ENCODE peak calls at places on chromosomes 1 and 21, in four cellular contexts. A is K562, Q is GM12878, N is HepG2. P is an unnamed sample.

GRCh38 chr1:26237230-26237966 is 3.4 kb downstream of the CEP85 start:
- DNase-seq in A (peak), Q (no peak), N (no peak), P (no peak)

GRCh38 chr1:172451002-172451443 is 7.2 kb upstream of the PIGC start:
- DNase-seq in A (peak), Q (no peak), N (peak), P (no peak)

GRCh38 chr1:17979815-17980214 is 127.8 kb upstream of the IGSF21 start:
- DNase-seq in A (no peak), Q (no peak), N (no peak), P (no peak)

GRCh38 chr1:33161061-33161681 is 20.7 kb downstream of the TRIM62 start:
- DNase-seq in A (no peak), Q (no peak), N (no peak), P (peak)

GRCh38 chr21:20739421-20739820 is 258.8 kb upstream of the NCAM2 start:
- DNase-seq in A (peak), Q (no peak), N (no peak), P (peak)

GRCh38 chr1:16073490-16074104 is at the start of gene FAM131C:
- DNase-seq in A (no peak), Q (no peak), N (no peak), P (peak)

GRCh38 chr1:47563206-47563605 is 125.4 kb downstream of the FOXD2 start:
- DNase-seq in A (no peak), Q (no peak), N (no peak), P (no peak)

GRCh38 chr21:43827015-43827611 is 37.7 kb downstream of the RRP1 start:
- DNase-seq in A (peak), Q (no peak), N (no peak), P (no peak)

GRCh38 chr1:39573736-39574624 is 2.6 kb downstream of the PABPC4 start:
- DNase-seq in A (peak), Q (no peak), N (no peak), P (peak)

GRCh38 chr1:230643887-230644286 is 1.6 kb downstream of the COG2 start:
- DNase-seq in A (peak), Q (no peak), N (no peak), P (no peak)

GRCh38 chr1:31159869-31160611 is 79.6 kb downstream of the NKAIN1 start:
- DNase-seq in A (peak), Q (no peak), N (no peak), P (no peak)

GRCh38 chr1:47731730-47732129 is 265.5 kb downstream of the TRABD2B start:
- DNase-seq in A (no peak), Q (no peak), N (no peak), P (no peak)

GRCh38 chr1:110944806-110945205 is 18.9 kb downstream of the LRIF1 start:
- DNase-seq in A (no peak), Q (no peak), N (peak), P (no peak)

GRCh38 chr1:112557385-112557784 is 48.6 kb downstream of the WNT2B start:
- DNase-seq in A (no peak), Q (peak), N (no peak), P (no peak)

GRCh38 chr1:192506741-192507155 is 68.8 kb upstream of the RGS1 start:
- DNase-seq in A (peak), Q (peak), N (peak), P (peak)

GRCh38 chr1:153125536-153125935 is 12.2 kb upstream of the SPRR2F start:
- DNase-seq in A (no peak), Q (no peak), N (no peak), P (no peak)

GRCh38 chr1:153120945-153121344 is 7.6 kb upstream of the SPRR2F start:
- DNase-seq in A (no peak), Q (no peak), N (no peak), P (no peak)

GRCh38 chr1:153127296-153127695 is 14.0 kb upstream of the SPRR2F start:
- DNase-seq in A (no peak), Q (no peak), N (no peak), P (no peak)

GRCh38 chr1:153119491-153119971 is 6.2 kb upstream of the SPRR2F start:
- DNase-seq in A (peak), Q (no peak), N (no peak), P (no peak)

GRCh38 chr1:153122831-153123421 is 9.6 kb upstream of the SPRR2F start:
- DNase-seq in A (peak), Q (peak), N (no peak), P (no peak)
- TF ChIP-seq POLR2AphosphoS5 in A (no peak), Q (no peak), N (no peak), P (no peak)

DNA sequence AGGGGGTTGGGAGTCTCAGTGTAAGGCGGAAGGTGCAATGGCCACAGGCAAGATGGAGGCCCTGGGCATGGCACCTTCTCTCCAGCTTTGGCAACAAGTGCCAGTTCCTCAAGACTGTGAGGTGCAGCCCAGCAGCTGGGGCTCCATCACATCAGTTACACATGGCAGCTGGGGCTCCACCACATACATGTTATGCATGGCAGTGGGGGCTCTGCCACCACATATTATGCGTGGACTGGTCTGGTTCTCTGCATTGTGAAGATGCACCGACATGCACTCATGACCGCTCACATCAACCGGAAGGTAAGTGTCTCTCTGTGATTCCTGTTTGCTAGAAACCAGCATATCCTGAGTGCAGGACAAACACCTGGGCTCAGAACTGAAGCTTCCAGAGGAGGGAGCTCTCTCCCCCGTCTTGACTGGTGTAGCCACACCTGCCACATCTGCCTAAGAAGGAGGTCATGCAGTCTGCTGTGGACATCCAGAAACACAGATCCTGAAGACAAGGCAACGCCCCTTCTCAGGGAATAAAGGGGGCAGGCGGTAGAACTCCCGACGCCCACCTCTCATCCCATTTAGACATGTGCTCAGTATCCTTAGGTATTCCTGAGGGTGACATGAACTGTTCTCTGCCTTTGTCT is 104.1 kb upstream of the TMPRSS2 start:
- DNase-seq in A (peak), Q (no peak), N (peak), P (no peak)
- TF ChIP-seq SMC3 in A (no peak), Q (no peak), N (peak), P (no peak)

GRCh38 chr1:6807782-6808181 is 22.5 kb downstream of the CAMTA1 start:
- DNase-seq in A (no peak), Q (no peak), N (peak), P (no peak)
- H3K4me2 ChIP-seq in A (no peak), Q (no peak), N (peak), P (no peak)

GRCh38 chr1:1298861-1299685 is 8.7 kb downstream of the ACAP3 start:
- DNase-seq in A (peak), Q (no peak), N (no peak), P (peak)
- TF ChIP-seq POLR2AphosphoS5 in A (no peak), Q (no peak), N (no peak), P (no peak)

GRCh38 chr1:36400825-36401601 is 3.3 kb upstream of the LSM10 start:
- DNase-seq in A (peak), Q (no peak), N (peak), P (no peak)
- TF ChIP-seq SMC3 in A (no peak), Q (no peak), N (peak), P (no peak)

DNA sequence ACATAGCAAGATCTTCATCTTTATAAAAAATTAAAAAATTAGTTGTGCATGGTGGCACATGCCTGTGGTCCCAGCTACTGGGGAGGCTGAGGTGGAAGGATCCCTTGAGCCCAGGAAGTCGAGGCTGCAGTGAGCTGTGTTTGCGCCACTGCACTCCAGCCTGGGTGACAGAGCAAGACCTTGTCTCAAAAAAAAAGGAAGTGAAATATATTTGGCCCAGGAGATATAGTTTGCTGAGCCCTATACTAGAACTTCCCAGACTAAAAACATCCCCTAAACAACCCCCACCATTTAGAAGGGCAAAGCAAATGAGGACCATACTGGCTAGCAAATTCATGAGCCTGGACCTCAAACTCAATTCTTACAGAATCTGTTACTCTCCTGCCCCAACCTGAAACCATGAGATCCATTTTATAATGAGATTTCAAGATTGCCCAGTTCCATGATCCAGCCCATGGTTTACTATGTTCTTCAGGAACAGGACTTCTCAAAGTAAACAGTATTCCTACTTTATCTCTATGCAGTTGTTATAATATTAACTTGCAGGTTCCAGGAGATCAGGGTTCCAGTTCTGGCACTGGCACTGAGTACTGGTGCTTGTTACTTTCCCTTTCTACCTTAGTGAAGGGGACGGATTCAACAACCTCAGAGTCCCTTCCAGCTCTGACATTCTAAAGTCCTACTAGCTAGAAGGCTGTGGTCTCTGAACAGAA is 48.9 kb upstream of the TADA1 start:
- DNase-seq in A (no peak), Q (peak), N (no peak), P (no peak)
- H3K4me2 ChIP-seq in A (no peak), Q (peak), N (no peak), P (no peak)

GRCh38 chr1:152034324-152034653 is 2.5 kb downstream of the S100A11 start:
- DNase-seq in A (no peak), Q (no peak), N (peak), P (no peak)
- TF ChIP-seq POLR2AphosphoS5 in A (no peak), Q (no peak), N (no peak), P (no peak)

GRCh38 chr1:224541901-224542610 is 74.1 kb upstream of the CNIH3 start:
- DNase-seq in A (no peak), Q (no peak), N (no peak), P (no peak)

GRCh38 chr1:224541072-224541790 is 74.9 kb upstream of the CNIH3 start:
- DNase-seq in A (no peak), Q (no peak), N (no peak), P (peak)

GRCh38 chr1:224544276-224544675 is 71.8 kb upstream of the CNIH3 start:
- DNase-seq in A (no peak), Q (no peak), N (no peak), P (no peak)

GRCh38 chr1:224543453-224543852 is 72.7 kb upstream of the CNIH3 start:
- DNase-seq in A (no peak), Q (no peak), N (no peak), P (no peak)

GRCh38 chr1:224542783-224543440 is 73.2 kb upstream of the CNIH3 start:
- DNase-seq in A (peak), Q (no peak), N (peak), P (no peak)
- TF ChIP-seq SMC3 in A (no peak), Q (no peak), N (no peak), P (no peak)